ENCODE peak calls at places on chromosome 11, in ten cellular contexts. U is thoracic aorta; X is activated CD4-positive, alpha-beta T cell treated with anti-CD3 and anti-CD28 coated beads, Interleukin-2, amount 50 U/mL, for 1 hour; D is NCI-H748 treated with DMSO at 0.1 percent for 48 hours; I is PC-3; V is globus pallidus; Z is NCI-H69; K is activated CD4-positive, alpha-beta memory T cell treated with anti-CD3 and anti-CD28 coated beads for 36 hours; N is upper lobe of right lung; L is stimulated activated CD4-positive, alpha-beta T cell treated with anti-CD3 and anti-CD28 coated beads, Interleukin-2, amount 100 ng/mL, for 48 hours. W is an unnamed sample.

GRCh38 chr11:57641011-57641410 is 8.7 kb downstream of the YPEL4 start:
- DNase-seq in I (no peak), V (no peak), X (no peak), Z (peak), N (no peak), L (no peak), D (no peak), K (no peak), U (no peak), W (no peak)

GRCh38 chr11:111372538-111372937 is 6.5 kb downstream of the POU2AF1 start:
- DNase-seq in U (no peak), L (no peak), K (no peak), N (no peak), D (no peak), I (no peak), Z (peak), V (peak), X (no peak), W (no peak)

GRCh38 chr11:10856689-10857603 is 907 bp downstream of the ZBED5 start:
- DNase-seq in K (no peak), L (peak), N (no peak), I (peak), Z (peak), D (peak), U (no peak), V (peak), X (no peak), W (no peak)

GRCh38 chr11:67517784-67518552 is 5.3 kb downstream of the CABP2 start:
- DNase-seq in K (no peak), U (no peak), V (no peak), L (no peak), Z (no peak), I (no peak), D (no peak), N (no peak), X (no peak), W (no peak)

GRCh38 chr11:27444801-27445215 is 27.8 kb downstream of the LGR4 start:
- DNase-seq in X (no peak), I (peak), N (no peak), L (no peak), U (no peak), D (peak), V (no peak), Z (peak), K (no peak), W (peak)

GRCh38 chr11:119334173-119334930 is at the start of gene RNF26:
- DNase-seq in U (peak), N (peak), I (peak), V (peak), L (peak), Z (peak), K (peak), X (peak), D (peak), W (peak)

GRCh38 chr11:45857834-45858492 is 10.7 kb downstream of the CRY2 start:
- DNase-seq in Z (peak), I (no peak), L (no peak), N (no peak), U (no peak), K (no peak), D (no peak), X (no peak), V (peak), W (no peak)

GRCh38 chr11:111631666-111632039 is 29.4 kb downstream of the SIK2 start:
- DNase-seq in I (peak), N (no peak), U (no peak), L (no peak), Z (peak), D (no peak), V (no peak), K (no peak), X (no peak), W (no peak)

GRCh38 chr11:64224891-64225607 is 937 bp downstream of the TRPT1 start:
- DNase-seq in I (no peak), K (no peak), L (no peak), U (no peak), N (peak), X (no peak), Z (peak), D (no peak), V (no peak), W (no peak)

GRCh38 chr11:78453140-78453935 is 35.7 kb upstream of the GAB2 start:
- DNase-seq in L (no peak), N (no peak), I (no peak), X (no peak), V (no peak), D (no peak), K (no peak), Z (no peak), U (no peak), W (no peak)

GRCh38 chr11:118846181-118846946 is 37.3 kb upstream of the CXCR5 start:
- DNase-seq in V (no peak), K (no peak), L (no peak), D (no peak), X (no peak), U (no peak), N (no peak), I (no peak), Z (no peak), W (no peak)

GRCh38 chr11:32143378-32143777 is 52.5 kb downstream of the RCN1 start:
- DNase-seq in N (no peak), D (no peak), I (no peak), U (no peak), K (no peak), X (no peak), Z (no peak), V (no peak), L (no peak), W (no peak)

GRCh38 chr11:34775417-34775888 is 140.7 kb downstream of the APIP start:
- DNase-seq in U (no peak), Z (no peak), K (no peak), X (no peak), D (no peak), N (no peak), L (no peak), I (no peak), V (no peak), W (no peak)

GRCh38 chr11:61065955-61066638 is 36.2 kb upstream of the CD5 start:
- DNase-seq in I (no peak), D (no peak), N (no peak), K (peak), Z (no peak), L (no peak), X (no peak), U (no peak), V (no peak), W (no peak)

GRCh38 chr11:33773399-33774355 is 643 bp downstream of the FBXO3 start:
- DNase-seq in N (no peak), Z (peak), K (peak), X (peak), L (no peak), D (no peak), V (peak), I (no peak), U (no peak), W (no peak)

GRCh38 chr11:117189191-117189940 is 9.8 kb upstream of the TAGLN start:
- DNase-seq in U (no peak), D (no peak), I (no peak), L (no peak), N (peak), Z (no peak), X (no peak), V (peak), K (no peak), W (no peak)

GRCh38 chr11:88543902-88544655 is 206.5 kb upstream of the CTSC start:
- DNase-seq in L (peak), N (peak), K (peak), V (peak), Z (peak), I (peak), U (peak), X (peak), D (no peak), W (peak)

GRCh38 chr11:91272089-91272488 is 952.5 kb upstream of the FAT3 start:
- DNase-seq in D (no peak), N (no peak), K (no peak), V (no peak), I (no peak), Z (no peak), X (no peak), L (no peak), U (no peak), W (no peak)

GRCh38 chr11:10778217-10778970 is 27.3 kb downstream of the CTR9 start:
- DNase-seq in U (no peak), K (no peak), N (no peak), V (no peak), I (no peak), X (no peak), D (no peak), Z (no peak), L (no peak), W (no peak)

GRCh38 chr11:73453562-73453961 is 77.4 kb downstream of the RELT start:
- DNase-seq in X (no peak), D (no peak), Z (no peak), N (no peak), U (no peak), V (no peak), I (no peak), K (no peak), L (no peak), W (no peak)

GRCh38 chr11:75480185-75480889 is 45.4 kb downstream of the GDPD5 start:
- DNase-seq in I (no peak), D (no peak), X (no peak), L (no peak), V (no peak), N (no peak), K (no peak), Z (no peak), U (no peak), W (no peak)

GRCh38 chr11:65428578-65429068 is 6.0 kb downstream of the NEAT1 start:
- DNase-seq in L (no peak), Z (no peak), V (no peak), N (peak), D (no peak), I (no peak), U (no peak), X (no peak), K (no peak), W (no peak)

GRCh38 chr11:108007819-108008218 is 879 bp upstream of the CUL5 start:
- DNase-seq in V (no peak), K (no peak), D (no peak), L (no peak), I (no peak), X (no peak), U (no peak), Z (no peak), N (no peak), W (no peak)

GRCh38 chr11:78828582-78829520 is 254.2 kb upstream of the NARS2 start:
- DNase-seq in V (no peak), U (no peak), Z (no peak), N (no peak), I (no peak), K (no peak), D (no peak), L (no peak), X (no peak), W (no peak)

GRCh38 chr11:77619576-77620198 is 17.9 kb downstream of the CLNS1A start:
- DNase-seq in K (no peak), Z (peak), V (peak), X (no peak), I (peak), D (peak), U (no peak), N (no peak), L (no peak), W (peak)

GRCh38 chr11:116925050-116925449 is 87.6 kb upstream of the APOA1 start:
- DNase-seq in Z (no peak), L (no peak), N (no peak), U (no peak), D (no peak), K (peak), X (peak), I (no peak), V (no peak), W (no peak)

GRCh38 chr11:34671946-34672345 is 51.1 kb downstream of the EHF start:
- DNase-seq in K (no peak), U (no peak), D (no peak), Z (no peak), L (no peak), X (no peak), N (no peak), V (no peak), I (no peak), W (no peak)

GRCh38 chr11:3860360-3860759 is 4.9 kb downstream of the STIM1 start:
- DNase-seq in L (no peak), V (no peak), U (no peak), Z (no peak), X (no peak), D (no peak), N (no peak), I (no peak), K (peak), W (no peak)

GRCh38 chr11:131462622-131463021 is 92.2 kb downstream of the NTM start:
- DNase-seq in N (no peak), U (no peak), D (no peak), L (no peak), X (no peak), Z (no peak), I (no peak), K (no peak), V (no peak), W (no peak)

W was measured in NCI-H1417 treated with DMSO at 0.1 percent for 48 hours.